ENCODE peak calls at places on chromosomes 5 and 9, in five cellular contexts. M is sigmoid colon, O is heart left ventricle, W is spleen, I is lower leg skin. R is an unnamed sample.

GRCh38 chr5:1285141-1285540 is 9.7 kb downstream of the TERT start:
- DNase-seq in M (peak), O (peak), W (peak), I (peak), R (no peak)

GRCh38 chr5:131466171-131466766 is 168.8 kb downstream of the RAPGEF6 start:
- DNase-seq in M (no peak), O (no peak), W (no peak), I (no peak), R (peak)

GRCh38 chr5:96601811-96602244 is 60.3 kb upstream of the CAST start:
- DNase-seq in M (no peak), O (no peak), W (no peak), I (no peak), R (peak)

GRCh38 chr9:110049699-110050450 is 158.1 kb downstream of the C9orf152 start:
- DNase-seq in M (peak), O (peak), W (peak), I (peak), R (peak)

GRCh38 chr5:98769006-98769255 is 4.5 kb upstream of the RGMB start:
- DNase-seq in M (no peak), O (peak), W (peak), I (no peak), R (peak)

GRCh38 chr5:6291961-6292360 is 86.4 kb downstream of the MED10 start:
- DNase-seq in M (no peak), O (no peak), W (no peak), I (no peak), R (peak)

GRCh38 chr9:115364991-115365390 is 247.0 kb upstream of the TNC start:
- DNase-seq in M (no peak), O (no peak), W (no peak), I (no peak), R (no peak)

GRCh38 chr5:177335043-177335700 is 16.3 kb downstream of the LMAN2 start:
- DNase-seq in M (no peak), O (no peak), W (peak), I (no peak), R (no peak)

GRCh38 chr9:92444841-92445240 is 20.6 kb upstream of the OMD start:
- DNase-seq in M (no peak), O (no peak), W (no peak), I (no peak), R (no peak)

GRCh38 chr5:124703995-124704394 is 42.4 kb downstream of the ZNF608 start:
- DNase-seq in M (no peak), O (no peak), W (no peak), I (no peak), R (no peak)

GRCh38 chr9:86407022-86407421 is 52.8 kb upstream of the TUT7 start:
- DNase-seq in M (no peak), O (no peak), W (no peak), I (no peak), R (no peak)

GRCh38 chr9:74795081-74795480 is 92.6 kb downstream of the TRPM6 start:
- DNase-seq in M (no peak), O (no peak), W (no peak), I (no peak), R (no peak)

GRCh38 chr5:167819406-167819805 is 472.0 kb upstream of the WWC1 start:
- DNase-seq in M (no peak), O (no peak), W (no peak), I (no peak), R (no peak)

GRCh38 chr5:133818031-133818431 is 150.4 kb downstream of the C5orf15 start:
- DNase-seq in M (peak), O (no peak), W (no peak), I (no peak), R (no peak)

GRCh38 chr9:86939311-86939710 is 8.0 kb downstream of the GAS1 start:
- DNase-seq in M (no peak), O (no peak), W (no peak), I (no peak), R (no peak)

GRCh38 chr9:21286654-21287053 is 18.5 kb downstream of the IFNA5 start:
- DNase-seq in M (no peak), O (no peak), W (no peak), I (no peak), R (no peak)

GRCh38 chr9:33850677-33851076 is 33.7 kb downstream of the UBE2R2 start:
- DNase-seq in M (no peak), O (no peak), W (no peak), I (no peak), R (no peak)

GRCh38 chr5:116032094-116032517 is at the start of gene ARL14EPL:
- DNase-seq in M (no peak), O (no peak), W (no peak), I (no peak), R (peak)

GRCh38 chr5:15763754-15764153 is 263.8 kb downstream of the FBXL7 start:
- DNase-seq in M (no peak), O (no peak), W (no peak), I (no peak), R (no peak)

GRCh38 chr5:148846930-148847329 is 20.5 kb downstream of the ADRB2 start:
- DNase-seq in M (no peak), O (no peak), W (no peak), I (no peak), R (no peak)

DNA sequence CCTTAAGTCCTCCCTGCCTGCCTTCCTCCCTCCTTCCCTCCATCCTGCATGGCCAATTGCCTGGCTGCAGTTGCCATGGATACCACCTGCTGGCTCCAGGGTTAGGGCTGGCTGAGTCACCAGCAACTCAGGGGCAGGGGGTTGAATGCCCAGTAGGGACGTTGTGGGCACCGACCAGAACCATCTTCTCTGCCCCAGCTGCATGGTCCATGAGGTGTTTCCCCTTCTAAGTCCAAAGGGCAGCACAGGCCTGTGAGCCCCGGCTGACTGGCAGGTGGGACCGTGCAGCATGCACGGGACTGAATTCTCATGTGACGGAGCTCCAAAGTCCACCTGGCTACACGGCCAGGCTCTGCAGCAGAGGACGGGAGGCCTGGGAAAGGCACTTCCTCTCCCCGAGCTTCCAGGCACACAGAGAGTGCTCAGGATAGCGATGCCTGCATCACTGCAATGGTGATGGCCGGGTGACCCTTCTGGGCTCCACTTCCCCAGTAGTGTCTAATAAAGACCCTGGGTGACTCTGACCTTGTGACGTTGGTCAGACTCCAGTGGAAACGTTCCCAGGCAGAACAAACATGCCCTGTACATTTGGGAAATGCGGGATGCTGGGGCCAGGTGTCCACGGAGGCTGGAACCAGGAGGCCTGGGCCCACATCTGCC is 5.7 kb downstream of the ASS1 start:
- DNase-seq in M (no peak), O (no peak), W (no peak), I (no peak), R (no peak)
- TF ChIP-seq POLR2A in M (no peak), O (no peak), W (no peak), I (no peak), R (no peak)

GRCh38 chr5:170434953-170435605 is 45.9 kb upstream of the KCNMB1 start:
- DNase-seq in M (peak), O (peak), W (peak), I (peak), R (peak)
- TF ChIP-seq POLR2A in M (no peak), O (no peak), W (no peak), I (no peak), R (no peak)

GRCh38 chr9:95570150-95570549 is 53.4 kb upstream of the PTCH1 start:
- DNase-seq in M (no peak), O (no peak), W (no peak), I (peak), R (no peak)

GRCh38 chr9:95573463-95573862 is 56.7 kb upstream of the PTCH1 start:
- DNase-seq in M (no peak), O (no peak), W (no peak), I (peak), R (no peak)

GRCh38 chr9:95574176-95574575 is 57.4 kb upstream of the PTCH1 start:
- DNase-seq in M (no peak), O (no peak), W (no peak), I (no peak), R (no peak)

GRCh38 chr9:95570646-95571045 is 53.9 kb upstream of the PTCH1 start:
- DNase-seq in M (no peak), O (no peak), W (no peak), I (no peak), R (no peak)

DNA sequence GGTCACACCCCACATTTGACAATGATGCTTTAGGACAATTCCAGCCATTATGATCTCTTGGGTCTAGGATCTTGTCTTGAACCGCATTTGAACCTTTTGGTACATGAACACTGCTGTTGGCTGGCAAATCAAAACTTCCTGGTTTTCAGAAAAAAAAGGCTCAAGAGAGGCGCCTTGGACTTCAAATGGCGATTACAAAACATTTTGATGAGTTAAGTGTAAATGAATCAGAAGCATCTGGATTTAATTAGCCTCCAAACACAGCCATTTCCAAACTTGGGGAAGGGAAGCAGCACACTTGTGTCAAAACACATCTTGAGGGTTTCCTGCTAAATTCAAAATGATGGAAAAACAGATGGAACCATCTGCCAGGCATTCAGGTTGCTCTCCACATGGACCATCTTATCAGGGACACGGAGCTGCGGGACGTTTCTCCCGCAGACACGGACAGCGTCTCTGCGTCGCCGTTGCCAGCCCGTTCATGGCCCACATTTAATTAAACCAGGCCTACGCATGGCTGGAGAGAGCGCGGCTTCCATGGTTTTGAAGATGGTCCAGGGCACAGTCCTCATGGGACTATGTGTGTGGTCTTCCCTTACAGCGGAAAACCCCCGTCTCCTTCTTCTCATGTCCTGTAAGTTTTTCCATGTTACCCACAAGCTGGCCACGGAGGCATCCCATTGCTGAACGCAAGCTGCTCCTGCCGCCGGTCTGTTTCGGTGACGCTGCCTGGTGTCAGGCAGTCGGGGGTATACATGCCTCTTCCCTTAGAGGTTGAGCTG is 55.8 kb upstream of the PTCH1 start:
- DNase-seq in M (no peak), O (no peak), W (no peak), I (no peak), R (no peak)
- TF ChIP-seq POLR2A in M (no peak), O (no peak), W (no peak), I (no peak), R (no peak)

GRCh38 chr9:128128836-128129590 is 1.5 kb upstream of the PTGES2 start:
- DNase-seq in M (no peak), O (peak), W (peak), I (no peak), R (no peak)

GRCh38 chr9:128124873-128125574 is 2.5 kb downstream of the PTGES2 start:
- DNase-seq in M (peak), O (peak), W (peak), I (no peak), R (peak)

GRCh38 chr9:128127990-128128835 is 684 bp upstream of the PTGES2 start:
- DNase-seq in M (peak), O (peak), W (peak), I (peak), R (peak)

GRCh38 chr9:128125575-128126354 is 1.8 kb downstream of the PTGES2 start:
- DNase-seq in M (no peak), O (peak), W (peak), I (no peak), R (no peak)

GRCh38 chr9:128127568-128127989 is at the start of gene PTGES2:
- DNase-seq in M (peak), O (peak), W (peak), I (peak), R (peak)
- TF ChIP-seq POLR2A in M (no peak), O (peak), W (no peak), I (no peak), R (peak)

GRCh38 chr9:97982719-97983523 is at the start of gene ANP32B:
- DNase-seq in M (peak), O (peak), W (peak), I (peak), R (peak)
- TF ChIP-seq POLR2A in M (no peak), O (peak), W (peak), I (no peak), R (peak)

DNA sequence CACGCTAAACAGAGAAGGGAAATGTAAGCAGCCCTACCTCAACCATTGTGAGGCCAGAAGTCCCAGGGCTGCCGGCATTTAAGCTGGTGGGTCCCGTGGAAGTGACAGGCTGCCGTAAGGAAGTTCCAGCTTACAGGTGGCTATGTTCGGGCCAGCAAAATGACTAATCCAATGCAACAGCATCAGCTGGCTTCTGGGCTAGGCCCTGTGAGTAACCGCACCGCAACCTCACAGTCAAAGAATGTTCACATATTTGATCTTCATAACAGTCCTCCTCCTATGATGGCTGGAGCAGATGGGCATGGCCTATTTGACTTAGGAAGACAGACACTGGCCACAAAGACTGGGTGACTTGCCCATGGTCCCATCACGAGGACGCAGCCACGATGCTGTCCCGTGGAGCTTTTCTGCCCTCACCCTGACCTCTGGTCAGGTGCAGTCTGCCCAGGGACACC is 88.2 kb downstream of the LIFR start:
- DNase-seq in M (peak), O (no peak), W (no peak), I (peak), R (no peak)
- TF ChIP-seq POLR2A in M (no peak), O (no peak), W (no peak), I (no peak), R (no peak)

GRCh38 chr5:10301842-10302610 is 5.7 kb downstream of the CMBL start:
- DNase-seq in M (peak), O (peak), W (peak), I (no peak), R (no peak)
- TF ChIP-seq POLR2A in M (peak), O (no peak), W (no peak), I (no peak), R (peak)

DNA sequence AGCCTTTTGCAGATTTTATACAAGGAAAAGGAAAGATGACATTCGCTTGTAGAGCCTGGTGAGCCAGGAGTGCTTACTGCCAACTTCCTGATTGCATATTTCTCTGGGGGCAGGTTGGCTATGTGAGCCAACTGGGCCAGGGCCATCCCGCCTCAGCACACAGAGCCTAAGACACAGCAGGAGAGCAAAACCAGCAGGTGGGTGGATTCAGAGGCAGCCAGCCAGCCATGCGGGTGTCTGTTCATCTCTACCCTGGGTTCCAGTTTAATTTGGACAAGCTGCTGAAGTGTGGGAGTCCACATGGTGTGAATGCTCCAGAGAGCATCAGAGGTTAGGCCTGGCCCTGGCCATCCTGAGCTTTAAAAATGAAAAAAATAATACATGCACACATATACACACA is 291.4 kb downstream of the ARHGEF28 start:
- DNase-seq in M (no peak), O (peak), W (no peak), I (no peak), R (no peak)
- TF ChIP-seq POLR2A in M (no peak), O (no peak), W (no peak), I (no peak), R (no peak)

DNA sequence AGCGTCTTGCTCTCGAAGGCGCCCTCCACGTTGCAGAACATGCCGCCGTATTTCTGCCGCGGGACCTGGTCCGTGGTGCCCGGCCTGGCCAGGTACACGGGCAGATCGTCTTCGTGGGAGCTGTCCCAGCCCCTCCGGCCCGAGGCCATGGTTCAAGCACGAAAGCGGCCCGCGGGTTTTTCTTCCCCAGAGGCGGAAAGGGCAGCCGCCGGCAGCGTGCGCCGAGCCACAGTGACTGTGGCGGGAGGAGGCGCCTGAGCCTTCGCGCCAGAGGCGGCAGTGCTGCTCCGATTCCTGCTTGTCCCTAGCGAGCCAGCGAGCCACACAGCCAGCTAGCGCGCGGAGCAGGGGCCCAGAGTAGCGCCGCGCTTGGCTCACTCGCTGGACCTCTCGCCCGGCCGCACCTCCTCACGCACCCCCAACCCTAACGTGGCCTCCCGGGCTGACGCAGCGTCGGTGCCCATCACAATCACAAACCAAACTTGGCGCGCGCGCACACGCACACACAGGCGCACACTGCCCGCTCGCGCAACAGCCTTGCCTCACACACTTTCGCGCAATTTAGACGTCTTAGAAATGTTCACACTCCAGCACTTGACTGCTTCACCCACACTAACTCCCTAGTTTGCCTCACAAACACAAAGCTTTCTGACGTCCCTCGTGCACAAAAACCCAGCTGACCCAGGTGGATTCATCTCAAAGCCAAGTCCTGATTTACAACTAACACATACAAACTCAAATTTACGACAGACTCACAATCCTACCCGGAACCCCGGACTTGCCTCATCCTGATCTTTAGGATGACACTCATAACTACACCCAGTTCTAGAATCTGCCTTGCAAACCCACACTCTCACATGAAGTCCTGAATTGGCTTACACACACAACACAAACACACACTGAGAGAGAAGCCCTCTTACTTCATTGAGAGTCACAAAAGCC is at the start of gene DPYSL3:
- DNase-seq in M (peak), O (peak), W (peak), I (peak), R (peak)
- TF ChIP-seq POLR2A in M (peak), O (peak), W (no peak), I (no peak), R (no peak)

GRCh38 chr5:38557309-38557710 is 864 bp upstream of the LIFR start:
- DNase-seq in M (no peak), O (no peak), W (no peak), I (no peak), R (no peak)

GRCh38 chr5:38557792-38558191 is 1.3 kb upstream of the LIFR start:
- DNase-seq in M (no peak), O (no peak), W (no peak), I (no peak), R (no peak)

GRCh38 chr5:38555354-38556114 is 912 bp downstream of the LIFR start:
- DNase-seq in M (no peak), O (no peak), W (no peak), I (no peak), R (no peak)

GRCh38 chr5:38556115-38556598 is 289 bp downstream of the LIFR start:
- DNase-seq in M (no peak), O (peak), W (peak), I (no peak), R (no peak)

GRCh38 chr5:38556599-38557308 is at the start of gene LIFR:
- DNase-seq in M (peak), O (peak), W (peak), I (peak), R (peak)
- TF ChIP-seq POLR2A in M (peak), O (peak), W (no peak), I (no peak), R (no peak)